ENCODE peak calls at places on chromosomes 11 and 22, in six cellular contexts. N is coronary artery, S is GM20000, L is neural crest cell, C is brain microvascular endothelial cell, Z is OCI-LY7. B is an unnamed sample.

GRCh38 chr11:119000906-119001305 is 3.0 kb downstream of the CENATAC start:
- DNase-seq in N (no peak), S (no peak), L (no peak), C (no peak), Z (no peak), B (no peak)

GRCh38 chr11:100576044-100577021 is 110.8 kb upstream of the ARHGAP42 start:
- DNase-seq in N (no peak), S (peak), L (peak), C (peak), Z (peak), B (peak)

GRCh38 chr22:19800761-19801244 is 40.2 kb downstream of the TBX1 start:
- DNase-seq in N (no peak), S (no peak), L (peak), C (peak), Z (no peak), B (no peak)

GRCh38 chr11:68127791-68128681 is 6.8 kb upstream of the CHKA start:
- DNase-seq in N (no peak), S (no peak), L (peak), C (no peak), Z (no peak), B (no peak)

GRCh38 chr11:95776859-95777258 is 12.7 kb downstream of the FAM76B start:
- DNase-seq in N (no peak), S (no peak), L (no peak), C (no peak), Z (no peak), B (no peak)

GRCh38 chr22:48940988-48941902 is 886.4 kb downstream of the BRD1 start:
- DNase-seq in N (peak), S (no peak), L (no peak), C (no peak), Z (no peak), B (no peak)

GRCh38 chr11:100574894-100575769 is 112.0 kb upstream of the ARHGAP42 start:
- DNase-seq in N (no peak), S (no peak), L (no peak), C (no peak), Z (no peak), B (no peak)

GRCh38 chr11:66264893-66265292 is 3.5 kb upstream of the RAB1B start:
- DNase-seq in N (no peak), S (no peak), L (no peak), C (no peak), Z (peak), B (no peak)

GRCh38 chr11:115653076-115653475 is 148.9 kb upstream of the CADM1 start:
- DNase-seq in N (no peak), S (no peak), L (no peak), C (no peak), Z (no peak), B (no peak)

GRCh38 chr22:46734830-46735453 is 3.1 kb downstream of the CERK start:
- DNase-seq in N (no peak), S (peak), L (no peak), C (no peak), Z (peak), B (peak)

GRCh38 chr11:101442171-101442570 is 141.6 kb downstream of the TRPC6 start:
- DNase-seq in N (no peak), S (no peak), L (no peak), C (peak), Z (no peak), B (no peak)

GRCh38 chr11:27116684-27117083 is 76.1 kb downstream of the BBOX1 start:
- DNase-seq in N (no peak), S (no peak), L (no peak), C (peak), Z (no peak), B (no peak)

GRCh38 chr11:79007811-79008294 is 433.0 kb downstream of the TENM4 start:
- DNase-seq in N (no peak), S (no peak), L (no peak), C (no peak), Z (no peak), B (no peak)

GRCh38 chr11:43943931-43944751 is 1.7 kb downstream of the C11orf96 start:
- DNase-seq in N (no peak), S (no peak), L (no peak), C (peak), Z (no peak), B (no peak)

GRCh38 chr11:69943066-69943465 is 123.8 kb upstream of the FGF3 start:
- DNase-seq in N (no peak), S (no peak), L (no peak), C (no peak), Z (no peak), B (no peak)

GRCh38 chr11:1763796-1764661 is at the start of gene CTSD:
- DNase-seq in N (no peak), S (peak), L (peak), C (peak), Z (peak), B (peak)
- TF ChIP-seq CTCF in N (no peak), S (peak), L (no peak), C (no peak), Z (peak), B (peak)

GRCh38 chr11:74297484-74297883 is 14.0 kb downstream of the P4HA3 start:
- DNase-seq in N (no peak), S (no peak), L (no peak), C (no peak), Z (no peak), B (no peak)
- TF ChIP-seq CTCF in N (no peak), S (no peak), L (no peak), C (no peak), Z (no peak), B (no peak)

DNA sequence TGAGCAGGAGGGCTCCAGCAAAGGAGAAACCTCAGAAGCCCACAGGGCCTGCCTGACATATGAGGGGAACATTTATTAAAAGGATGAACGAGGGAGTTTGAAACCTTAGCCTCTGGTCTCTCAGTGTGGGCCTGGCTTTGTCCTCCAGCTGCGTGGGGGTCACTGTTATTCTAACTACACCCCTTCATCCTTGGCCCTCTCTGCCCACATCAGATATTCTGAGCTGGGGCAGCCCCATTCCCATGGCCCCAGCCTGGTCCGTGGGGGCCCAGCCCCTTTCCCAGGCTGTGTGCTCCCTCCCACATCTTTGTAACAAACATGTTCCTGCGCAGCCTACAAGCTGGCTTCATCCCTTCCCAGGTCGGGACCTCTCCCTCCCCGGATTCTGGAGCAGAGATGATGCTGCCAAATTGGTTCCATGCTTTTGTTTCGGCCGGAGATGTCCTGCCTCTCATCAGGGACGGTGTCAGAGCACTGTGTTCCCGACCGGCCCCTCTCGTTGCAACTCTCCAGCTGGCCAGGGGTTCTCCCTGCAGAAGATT is 4.0 kb downstream of the FXYD6 start:
- DNase-seq in N (peak), S (no peak), L (no peak), C (no peak), Z (no peak), B (no peak)
- TF ChIP-seq CTCF in N (no peak), S (no peak), L (no peak), C (no peak), Z (no peak), B (no peak)

DNA sequence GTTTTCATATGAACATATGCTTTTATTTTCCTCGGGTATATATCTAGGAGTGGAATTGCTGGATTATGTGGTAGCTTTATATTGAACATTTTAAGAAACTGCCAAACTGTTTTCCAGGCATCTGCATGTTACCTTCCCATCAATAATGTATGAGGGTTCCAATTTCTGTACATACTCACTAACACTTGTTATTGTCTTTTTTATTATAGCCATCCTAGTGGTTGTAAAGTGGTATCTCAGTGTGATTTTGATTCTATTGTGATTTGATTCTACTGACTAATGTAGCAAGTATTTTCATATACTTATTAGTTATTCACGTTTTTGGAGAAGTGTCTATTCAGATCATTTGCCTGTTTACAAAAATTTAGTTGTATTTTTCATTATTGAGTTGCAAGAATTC is 2.0 kb downstream of the ANO5 start:
- DNase-seq in N (no peak), S (no peak), L (no peak), C (no peak), Z (no peak), B (no peak)
- TF ChIP-seq CTCF in N (no peak), S (no peak), L (peak), C (no peak), Z (no peak), B (no peak)

GRCh38 chr22:35359380-35360065 is 21.4 kb upstream of the HMOX1 start:
- DNase-seq in N (no peak), S (no peak), L (no peak), C (no peak), Z (no peak), B (no peak)
- TF ChIP-seq CTCF in N (no peak), S (no peak), L (no peak), C (no peak), Z (no peak), B (no peak)